ENCODE peak calls at places on chromosomes 5 and 9, in five cellular contexts. L, G, J, R and B are unnamed samples.

GRCh38 chr5:77904362-77904761 is 128.2 kb upstream of the TBCA start:
- DNase-seq in L (no peak), G (no peak), J (no peak), R (no peak), B (no peak)

GRCh38 chr5:164433471-164433870 is 928.1 kb downstream of the MAT2B start:
- DNase-seq in L (no peak), G (no peak), J (no peak), R (no peak), B (no peak)

GRCh38 chr5:172452398-172453205 is 1.7 kb downstream of the SH3PXD2B start:
- DNase-seq in L (no peak), G (no peak), J (no peak), R (no peak), B (peak)

GRCh38 chr5:66406761-66407289 is 189.4 kb upstream of the MAST4 start:
- DNase-seq in L (no peak), G (peak), J (no peak), R (no peak), B (no peak)

GRCh38 chr5:9830184-9830583 is 200.0 kb upstream of the TAS2R1 start:
- DNase-seq in L (no peak), G (no peak), J (no peak), R (no peak), B (no peak)

GRCh38 chr9:120924698-120925534 is 1.7 kb downstream of the TRAF1 start:
- DNase-seq in L (no peak), G (no peak), J (no peak), R (no peak), B (no peak)

GRCh38 chr9:962023-962422 is 14.4 kb upstream of the DMRT3 start:
- DNase-seq in L (no peak), G (no peak), J (no peak), R (no peak), B (no peak)

GRCh38 chr5:19240150-19240549 is 747.9 kb downstream of the CDH18 start:
- DNase-seq in L (no peak), G (no peak), J (no peak), R (no peak), B (peak)

GRCh38 chr5:148913493-148913892 is 87.1 kb downstream of the ADRB2 start:
- DNase-seq in L (no peak), G (no peak), J (no peak), R (no peak), B (no peak)

GRCh38 chr5:131513780-131514179 is 121.2 kb downstream of the RAPGEF6 start:
- DNase-seq in L (no peak), G (no peak), J (no peak), R (no peak), B (no peak)

GRCh38 chr9:127520941-127521918 is 69.9 kb downstream of the LRSAM1 start:
- DNase-seq in L (no peak), G (no peak), J (no peak), R (peak), B (peak)

GRCh38 chr9:98226516-98226915 is 28.9 kb downstream of the TBC1D2 start:
- DNase-seq in L (no peak), G (no peak), J (no peak), R (no peak), B (peak)

DNA sequence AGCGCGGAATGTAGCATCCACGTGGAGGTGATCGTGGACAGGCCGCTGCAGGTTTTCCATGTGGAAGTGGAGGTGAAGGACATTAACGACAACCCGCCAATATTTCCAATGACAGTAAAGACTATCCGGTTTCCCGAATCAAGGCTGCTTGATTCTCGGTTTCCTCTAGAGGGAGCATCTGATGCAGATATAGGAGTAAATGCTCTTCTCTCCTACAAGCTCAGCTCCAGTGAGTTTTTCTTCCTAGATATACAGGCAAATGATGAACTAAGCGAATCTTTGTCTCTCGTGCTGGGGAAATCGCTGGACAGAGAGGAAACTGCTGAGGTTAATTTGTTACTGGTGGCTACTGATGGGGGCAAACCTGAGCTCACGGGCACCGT is 598 bp downstream of the PCDHA2 start:
- DNase-seq in L (no peak), G (peak), J (no peak), R (peak), B (no peak)
- H3K4me3 ChIP-seq in L (peak), G (peak), J (peak), R (peak), B (no peak)

GRCh38 chr9:136196465-136197371 is 8.2 kb downstream of the LHX3 start:
- DNase-seq in L (no peak), G (no peak), J (no peak), R (peak), B (no peak)
- TF ChIP-seq CTCF in L (no peak), G (no peak), J (no peak), R (no peak), B (no peak)

GRCh38 chr5:107557051-107557658 is 113.6 kb downstream of the EFNA5 start:
- DNase-seq in L (peak), G (peak), J (peak), R (peak), B (no peak)
- H3K4me3 ChIP-seq in L (no peak), G (no peak), J (no peak), R (no peak), B (no peak)

GRCh38 chr9:5614985-5615384 is 13.9 kb upstream of the RIC1 start:
- DNase-seq in L (no peak), G (no peak), J (no peak), R (peak), B (no peak)
- TF ChIP-seq CTCF in L (no peak), G (no peak), J (no peak), R (peak), B (no peak)

GRCh38 chr5:181167814-181168488 is 20.6 kb downstream of the OR2V2 start:
- DNase-seq in L (no peak), G (peak), J (peak), R (peak), B (no peak)
- H3K4me3 ChIP-seq in L (no peak), G (peak), J (peak), R (peak), B (no peak)

GRCh38 chr5:54109931-54110330 is 200.4 kb downstream of the ARL15 start:
- DNase-seq in L (no peak), G (no peak), J (no peak), R (no peak), B (no peak)
- TF ChIP-seq CTCF in L (no peak), G (no peak), J (no peak), R (no peak), B (no peak)

DNA sequence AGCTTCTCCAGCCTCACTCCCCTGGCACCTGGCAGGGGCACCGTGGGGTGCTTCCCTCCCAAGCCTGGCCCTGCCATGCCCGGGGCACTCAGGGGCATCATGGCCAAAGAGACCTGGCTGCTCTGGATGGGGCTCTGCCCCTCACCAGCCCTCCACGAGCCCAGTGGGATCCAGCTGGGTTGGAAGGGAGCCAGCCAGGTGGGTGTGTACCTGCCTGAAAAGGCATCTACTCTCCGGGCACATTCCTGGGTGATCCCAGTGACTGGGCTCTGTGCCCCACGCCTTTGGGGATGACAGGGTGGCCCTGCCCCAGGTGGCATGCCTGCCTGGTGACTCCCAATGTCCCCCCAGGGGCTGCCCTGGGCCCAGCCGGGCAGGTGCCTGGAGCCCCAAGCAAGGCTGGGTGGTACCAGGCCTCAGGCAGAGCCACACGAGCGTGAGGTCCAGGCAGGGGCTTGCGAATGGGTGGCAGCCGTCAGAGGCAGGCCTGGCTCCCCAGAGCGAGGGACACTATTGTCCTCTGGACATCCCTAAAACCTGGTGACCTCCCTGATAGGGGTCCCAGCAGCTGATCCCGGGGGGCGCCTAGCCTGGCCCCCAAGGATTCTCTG is 777 bp downstream of the GPSM1 start:
- DNase-seq in L (peak), G (no peak), J (no peak), R (no peak), B (no peak)
- H3K4me3 ChIP-seq in L (peak), G (peak), J (peak), R (peak), B (peak)